ENCODE peak calls at places on chromosomes 13 and 19, in seven cellular contexts. M, U, R, S, Y, K and G are unnamed samples.

GRCh38 chr19:48230555-48231129 is 25.1 kb downstream of the CARD8 start:
- DNase-seq in Y (no peak), M (no peak), K (no peak), R (no peak), S (no peak), U (no peak), G (no peak)

GRCh38 chr13:59793107-59793506 is 370.6 kb downstream of the DIAPH3 start:
- DNase-seq in M (no peak), K (no peak), U (no peak), S (no peak), Y (no peak), R (peak; percentile 45), G (no peak)

GRCh38 chr13:59914556-59914955 is 249.2 kb downstream of the DIAPH3 start:
- DNase-seq in R (no peak), M (no peak), Y (no peak), K (no peak), U (peak; percentile 68), S (no peak), G (no peak)

GRCh38 chr13:93224545-93224944 is 2.1 kb upstream of the GPC6 start:
- DNase-seq in M (peak; percentile 99), Y (peak; percentile 72), K (no peak), R (peak; percentile 77), S (peak; percentile 64), U (peak; percentile 39), G (no peak)

GRCh38 chr13:73849292-73849691 is 284.9 kb downstream of the KLF12 start:
- DNase-seq in U (peak; percentile 52), K (peak; percentile 4), R (peak; percentile 64), S (peak; percentile 9), Y (peak; percentile 78), M (peak; percentile 94), G (peak; percentile 21)

GRCh38 chr13:49110122-49110831 is 109.9 kb upstream of the MLNR start:
- DNase-seq in S (peak; percentile 75), K (peak; percentile 58), M (peak; percentile 94), Y (peak; percentile 93), R (peak; percentile 78), U (peak; percentile 91), G (peak; percentile 59)

GRCh38 chr19:23309926-23310325 is 59.7 kb upstream of the ZNF724 start:
- DNase-seq in U (no peak), R (no peak), Y (no peak), S (no peak), M (no peak), K (no peak), G (no peak)

GRCh38 chr13:103884139-103884723 is 818.0 kb upstream of the SLC10A2 start:
- DNase-seq in M (peak; percentile 37), K (no peak), Y (no peak), U (no peak), R (no peak), S (no peak), G (no peak)

GRCh38 chr13:99955747-99956472 is 15.7 kb downstream of the ZIC5 start:
- DNase-seq in U (peak; percentile 17), M (peak; percentile 54), R (peak; percentile 47), K (no peak), Y (no peak), S (no peak), G (peak; percentile 72)

GRCh38 chr19:9842834-9843625 is 7.9 kb downstream of the PIN1 start:
- DNase-seq in M (no peak), S (no peak), U (no peak), R (no peak), K (no peak), Y (no peak), G (no peak)

GRCh38 chr13:49627831-49628652 is at the start of gene ARL11:
- DNase-seq in R (peak; percentile 92), M (peak; percentile 88), Y (no peak), U (no peak), S (no peak), K (peak; percentile 86), G (peak; percentile 83)

GRCh38 chr13:24684600-24684998 is 4.4 kb downstream of the ATP12A start:
- DNase-seq in K (no peak), R (no peak), Y (no peak), S (no peak), U (no peak), M (no peak), G (no peak)

GRCh38 chr13:77563110-77563509 is 27.6 kb downstream of the SCEL start:
- DNase-seq in U (peak; percentile 17), M (no peak), R (no peak), S (no peak), K (no peak), Y (peak; percentile 37), G (no peak)
- H2BK5ac ChIP-seq in U (no peak overlapping the region), M (no peak overlapping the region), R (no peak overlapping the region), S (no peak overlapping the region), K (no peak overlapping the region), Y (no peak overlapping the region), G (no peak overlapping the region)

GRCh38 chr19:4241824-4242430 is 5.0 kb upstream of the YJU2 start:
- DNase-seq in S (no peak), R (no peak), Y (no peak), K (no peak), U (no peak), M (no peak), G (no peak)

GRCh38 chr19:4233282-4233853 is 4.0 kb downstream of the EBI3 start:
- DNase-seq in K (peak; percentile 78), M (peak; percentile 61), U (peak; percentile 8), S (no peak), R (peak; percentile 85), Y (peak; percentile 25), G (peak; percentile 98)

GRCh38 chr19:4234862-4235201 is 5.5 kb downstream of the EBI3 start:
- DNase-seq in Y (no peak), K (no peak), M (no peak), U (no peak), R (no peak), S (no peak), G (no peak)

GRCh38 chr19:4234142-4234861 is 5.0 kb downstream of the EBI3 start:
- DNase-seq in S (no peak), K (peak; percentile 77), U (no peak), Y (peak; percentile 34), M (no peak), R (no peak), G (no peak)

DNA sequence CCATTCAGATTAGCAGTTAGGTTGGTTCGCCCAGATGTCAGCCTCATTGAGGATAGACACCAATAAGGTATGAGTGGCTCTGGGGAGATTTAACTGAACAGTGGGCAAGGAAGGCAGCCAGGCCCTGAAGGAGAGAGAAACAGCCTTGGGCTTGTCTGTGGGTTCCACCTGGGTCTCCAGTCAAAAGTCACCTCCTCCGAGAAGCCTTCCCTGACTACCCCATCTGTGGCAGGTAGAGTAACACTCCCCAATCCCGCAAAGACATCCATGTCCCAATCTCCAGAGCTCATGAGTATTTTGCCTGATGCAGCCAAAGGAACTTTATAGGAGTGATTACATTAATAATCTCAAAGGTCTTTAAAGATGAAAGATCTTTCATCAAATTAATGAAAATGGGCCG is 8.0 kb upstream of the YJU2 start:
- DNase-seq in Y (no peak), S (no peak), K (no peak), U (no peak), M (no peak), R (no peak), G (no peak)
- H2BK5ac ChIP-seq in Y (no peak overlapping the region), S (no peak overlapping the region), K (no peak overlapping the region), U (no peak overlapping the region), M (no peak overlapping the region), R (no peak overlapping the region), G (no peak overlapping the region)

GRCh38 chr19:45170146-45171106 is 7.6 kb downstream of the TRAPPC6A start:
- DNase-seq in M (no peak), U (no peak), K (no peak), S (no peak), Y (no peak), R (no peak), G (no peak)
- H2BK5ac ChIP-seq in M (no peak overlapping the region), U (no peak overlapping the region), K (no peak overlapping the region), S (no peak overlapping the region), Y (no peak overlapping the region), R (no peak overlapping the region), G (no peak overlapping the region)

GRCh38 chr13:96966415-96967102 is 27.7 kb downstream of the OXGR1 start:
- DNase-seq in U (no peak), K (no peak), S (no peak), R (no peak), M (no peak), Y (no peak), G (no peak)
- H2BK5ac ChIP-seq in U (no peak overlapping the region), K (no peak overlapping the region), S (no peak overlapping the region), R (no peak overlapping the region), M (no peak overlapping the region), Y (no peak overlapping the region), G (no peak overlapping the region)

GRCh38 chr19:54041969-54042606 is 21.6 kb downstream of the VSTM1 start:
- DNase-seq in U (no peak), S (no peak), Y (no peak), R (peak; percentile 40), M (peak; percentile 94), K (no peak), G (no peak)
- H2BK5ac ChIP-seq in U (no peak overlapping the region), S (no peak overlapping the region), Y (no peak overlapping the region), R (no peak overlapping the region), M (no peak overlapping the region), K (no peak overlapping the region), G (peak overlapping the region; percentile 50)

GRCh38 chr13:97196340-97196739 is 25.8 kb upstream of the MBNL2 start:
- DNase-seq in R (no peak), S (no peak), Y (no peak), U (no peak), K (no peak), M (peak; percentile 57), G (no peak)
- H2BK5ac ChIP-seq in R (no peak overlapping the region), S (no peak overlapping the region), Y (no peak overlapping the region), U (no peak overlapping the region), K (no peak overlapping the region), M (no peak overlapping the region), G (no peak overlapping the region)

DNA sequence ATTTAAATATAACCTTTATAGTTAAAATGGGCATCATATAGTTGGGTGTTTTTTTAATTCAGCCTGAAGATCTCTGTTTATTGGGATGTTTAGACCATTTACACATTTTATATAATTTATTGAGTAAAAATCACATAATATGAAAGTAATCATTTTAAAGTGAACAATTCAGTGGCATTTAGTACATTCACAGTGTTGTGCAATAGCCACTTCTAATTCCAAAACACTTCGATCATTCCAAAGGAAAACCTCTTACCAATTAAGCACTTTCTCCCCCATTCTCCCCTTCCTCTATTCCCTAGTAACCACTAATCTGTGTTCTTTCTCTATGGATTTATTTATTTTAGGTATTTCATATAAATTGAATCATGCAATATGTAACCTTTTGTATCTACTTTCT is 30.2 kb downstream of the ZNF527 start:
- DNase-seq in U (no peak), S (no peak), M (no peak), K (no peak), Y (no peak), R (no peak), G (no peak)
- H2BK5ac ChIP-seq in U (no peak overlapping the region), S (no peak overlapping the region), M (no peak overlapping the region), K (no peak overlapping the region), Y (no peak overlapping the region), R (no peak overlapping the region), G (no peak overlapping the region)